ENCODE peak calls at places on chromosomes 5 and 9, in four cellular contexts. C, N, I and Y are unnamed samples. For H3K4me1 and H3K9me3, the result is how much of the 10 kb centered on the place peaks cover.

GRCh38 chr9:93774331-93775102 is 180.6 kb downstream of the BARX1 start:
- DNase-seq in N (no peak), I (no peak), C (no peak), Y (no peak)

GRCh38 chr5:52007230-52007858 is 624.1 kb downstream of the ISL1 start:
- DNase-seq in C (peak), I (peak), N (no peak), Y (no peak)

GRCh38 chr9:109349431-109349846 is 28.6 kb upstream of the EPB41L4B start:
- DNase-seq in C (no peak), I (peak), N (no peak), Y (no peak)

GRCh38 chr5:67515020-67515689 is 318.6 kb upstream of the CD180 start:
- DNase-seq in C (peak), N (no peak), I (no peak), Y (no peak)

GRCh38 chr5:146336197-146336596 is 2.4 kb upstream of the POU4F3 start:
- DNase-seq in C (no peak), I (no peak), N (no peak), Y (no peak)

GRCh38 chr5:136020383-136021015 is 8.3 kb upstream of the TGFBI start:
- DNase-seq in I (peak), C (no peak), N (no peak), Y (peak)

GRCh38 chr5:143695941-143696340 is 116.0 kb upstream of the HMHB1 start:
- DNase-seq in C (no peak), I (no peak), N (no peak), Y (no peak)

GRCh38 chr5:111345731-111346130 is 121.5 kb downstream of the CAMK4 start:
- DNase-seq in I (no peak), C (no peak), N (no peak), Y (no peak)

GRCh38 chr5:1474183-1474839 is 29.1 kb upstream of the SLC6A3 start:
- DNase-seq in N (peak), C (no peak), I (no peak), Y (peak)

GRCh38 chr9:125683486-125683885 is 23.5 kb downstream of the MAPKAP1 start:
- DNase-seq in C (no peak), N (no peak), I (no peak), Y (no peak)

GRCh38 chr5:86716121-86716520 is 98.4 kb downstream of the COX7C start:
- DNase-seq in N (no peak), C (no peak), I (no peak), Y (no peak)

GRCh38 chr9:134496413-134497282 is 145.0 kb upstream of the COL5A1 start:
- DNase-seq in C (no peak), I (no peak), N (no peak), Y (no peak)

GRCh38 chr5:175895701-175896102 is 24.3 kb downstream of the CPLX2 start:
- DNase-seq in C (peak), I (no peak), N (no peak), Y (no peak)

GRCh38 chr9:72127753-72128152 is 21.5 kb upstream of the GDA start:
- DNase-seq in I (no peak), C (peak), N (no peak), Y (no peak)

GRCh38 chr5:158773151-158773550 is 326.6 kb downstream of the EBF1 start:
- DNase-seq in I (no peak), N (no peak), C (no peak), Y (no peak)

GRCh38 chr9:100285080-100285479 is 67.7 kb downstream of the TEX10 start:
- DNase-seq in I (no peak), N (no peak), C (no peak), Y (no peak)

GRCh38 chr5:126961702-126962101 is 68.7 kb downstream of the MARCHF3 start:
- DNase-seq in C (no peak), I (no peak), N (no peak), Y (no peak)

GRCh38 chr5:1570975-1571374 is 47.2 kb upstream of the LPCAT1 start:
- DNase-seq in C (peak), I (no peak), N (no peak), Y (no peak)

GRCh38 chr5:156706631-156707030 is 143.5 kb upstream of the PPP1R2B start:
- DNase-seq in N (no peak), I (no peak), C (no peak), Y (no peak)

GRCh38 chr5:173823721-173824567 is 64.2 kb upstream of the CPEB4 start:
- DNase-seq in I (peak), N (no peak), C (peak), Y (no peak)

GRCh38 chr9:33329996-33330395 is 39.7 kb downstream of the NFX1 start:
- DNase-seq in I (peak), C (peak), N (no peak), Y (no peak)

GRCh38 chr9:71355884-71356283 is 234.5 kb upstream of the TRPM3 start:
- DNase-seq in I (peak), C (no peak), N (no peak), Y (no peak)

GRCh38 chr5:90939208-90939607 is 380.6 kb downstream of the ADGRV1 start:
- DNase-seq in N (no peak), C (no peak), I (no peak), Y (no peak)

GRCh38 chr5:136023935-136024645 is 4.7 kb upstream of the TGFBI start:
- DNase-seq in I (no peak), N (no peak), C (no peak), Y (no peak)

GRCh38 chr9:93820667-93821306 is 134.4 kb downstream of the BARX1 start:
- DNase-seq in N (no peak), I (no peak), C (no peak), Y (no peak)

GRCh38 chr9:109320338-109320733 is 523 bp downstream of the EPB41L4B start:
- DNase-seq in C (peak), N (peak), I (no peak), Y (peak)

GRCh38 chr5:153571157-153571556 is 80.7 kb downstream of the GRIA1 start:
- DNase-seq in I (no peak), N (no peak), C (no peak), Y (no peak)

GRCh38 chr5:165996484-165996883 is 2295.0 kb upstream of the WWC1 start:
- DNase-seq in I (no peak), C (no peak), N (no peak), Y (no peak)

GRCh38 chr9:106897681-106898080 is 34.7 kb downstream of the ZNF462 start:
- DNase-seq in N (no peak), I (no peak), C (no peak), Y (no peak)

GRCh38 chr5:154627711-154628678 is 127.2 kb upstream of the LARP1 start:
- DNase-seq in I (no peak), C (no peak), N (no peak), Y (no peak)

GRCh38 chr9:70465398-70465797 is 50.9 kb upstream of the KLF9 start:
- DNase-seq in I (no peak), C (no peak), N (no peak), Y (no peak)

GRCh38 chr5:36206913-36207312 is 34.8 kb downstream of the NADK2 start:
- DNase-seq in N (no peak), I (no peak), C (no peak), Y (no peak)

GRCh38 chr5:106392766-106393165 is 1278.0 kb downstream of the EFNA5 start:
- DNase-seq in I (no peak), N (no peak), C (no peak), Y (no peak)

GRCh38 chr5:142201471-142201887 is 92.9 kb downstream of the NDFIP1 start:
- DNase-seq in I (peak), N (no peak), C (no peak), Y (no peak)

GRCh38 chr5:128376577-128376976 is 161.5 kb downstream of the FBN2 start:
- DNase-seq in N (no peak), I (no peak), C (no peak), Y (no peak)

GRCh38 chr5:107424461-107424860 is 246.3 kb downstream of the EFNA5 start:
- DNase-seq in I (no peak), N (no peak), C (no peak), Y (no peak)

GRCh38 chr5:68450245-68450852 is 234.8 kb downstream of the PIK3R1 start:
- DNase-seq in N (no peak), I (no peak), C (no peak), Y (no peak)

GRCh38 chr5:139675825-139676224 is 27.7 kb downstream of the CXXC5 start:
- DNase-seq in C (no peak), N (no peak), I (no peak), Y (no peak)

DNA sequence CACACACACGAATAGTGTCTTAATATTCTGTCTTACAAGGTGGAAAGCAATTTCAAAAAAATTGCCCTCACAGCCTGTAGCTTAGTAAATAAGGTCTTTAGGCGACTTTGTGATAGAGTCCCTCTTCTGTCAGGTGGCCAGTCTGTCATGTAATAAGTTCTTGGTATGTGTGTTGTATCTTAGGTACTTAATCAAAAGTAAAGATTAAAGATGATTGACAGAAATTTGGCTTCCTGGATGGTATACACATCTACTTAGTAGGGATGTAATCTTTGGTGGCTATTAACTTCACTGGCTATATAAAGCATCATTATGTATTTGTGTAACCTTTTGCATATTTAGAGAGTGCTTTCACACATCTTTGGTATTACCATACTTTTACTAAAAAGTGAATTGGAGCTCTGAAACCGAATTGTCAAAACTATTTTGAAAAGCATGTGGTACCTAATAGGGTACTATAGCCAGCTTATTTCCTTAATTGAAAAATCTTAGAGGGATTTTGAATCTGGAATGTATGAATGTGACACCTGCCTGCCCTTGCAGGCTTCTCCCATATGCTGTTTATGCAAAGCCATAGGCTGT is 3.4 kb downstream of the G3BP1 start:
- DNase-seq in I (no peak), N (no peak), C (no peak), Y (no peak)
- H3K4me1 ChIP-seq in I (under half), N (half or more), C (under half), Y (half or more)

GRCh38 chr9:94909250-94909894 is 182.9 kb downstream of the AOPEP start:
- DNase-seq in C (no peak), I (peak), N (no peak), Y (no peak)
- H3K27ac ChIP-seq in C (no peak), I (peak), N (peak), Y (peak)

DNA sequence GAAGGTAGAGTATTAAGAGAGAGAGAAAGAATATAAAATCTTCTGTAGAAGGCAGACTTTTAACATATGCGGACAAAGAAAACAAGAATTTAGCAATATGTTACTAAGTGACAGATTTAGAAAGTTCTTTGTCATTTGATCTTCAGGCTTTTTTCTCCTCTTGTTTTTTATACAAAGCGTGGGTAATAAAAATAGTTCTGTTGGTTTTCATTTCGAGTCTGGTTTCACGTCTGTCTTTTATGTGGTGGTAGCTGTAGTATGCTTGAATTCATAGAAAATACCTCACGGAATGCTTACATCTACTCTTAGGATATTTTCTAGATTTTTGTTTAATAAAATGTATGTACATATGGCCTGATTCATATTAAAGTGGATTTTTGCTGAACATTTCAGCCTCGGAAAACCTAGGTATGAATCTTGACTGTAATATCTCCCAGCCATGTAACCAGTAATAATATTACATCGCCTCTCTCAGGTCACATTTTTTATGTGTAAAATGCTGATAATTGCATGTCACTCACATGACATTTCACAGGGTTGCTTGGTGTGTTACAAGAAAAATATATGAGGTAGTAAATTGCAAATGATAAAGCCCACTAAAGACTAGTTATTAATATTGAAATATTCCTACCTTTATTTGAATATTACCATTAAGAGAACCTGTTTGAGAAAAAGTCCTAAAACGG is 72.5 kb upstream of the TAF11L2 start:
- DNase-seq in C (no peak), I (no peak), N (no peak), Y (no peak)
- H3K9me3 ChIP-seq in C (under half), I (under half), N (under half), Y (under half)

DNA sequence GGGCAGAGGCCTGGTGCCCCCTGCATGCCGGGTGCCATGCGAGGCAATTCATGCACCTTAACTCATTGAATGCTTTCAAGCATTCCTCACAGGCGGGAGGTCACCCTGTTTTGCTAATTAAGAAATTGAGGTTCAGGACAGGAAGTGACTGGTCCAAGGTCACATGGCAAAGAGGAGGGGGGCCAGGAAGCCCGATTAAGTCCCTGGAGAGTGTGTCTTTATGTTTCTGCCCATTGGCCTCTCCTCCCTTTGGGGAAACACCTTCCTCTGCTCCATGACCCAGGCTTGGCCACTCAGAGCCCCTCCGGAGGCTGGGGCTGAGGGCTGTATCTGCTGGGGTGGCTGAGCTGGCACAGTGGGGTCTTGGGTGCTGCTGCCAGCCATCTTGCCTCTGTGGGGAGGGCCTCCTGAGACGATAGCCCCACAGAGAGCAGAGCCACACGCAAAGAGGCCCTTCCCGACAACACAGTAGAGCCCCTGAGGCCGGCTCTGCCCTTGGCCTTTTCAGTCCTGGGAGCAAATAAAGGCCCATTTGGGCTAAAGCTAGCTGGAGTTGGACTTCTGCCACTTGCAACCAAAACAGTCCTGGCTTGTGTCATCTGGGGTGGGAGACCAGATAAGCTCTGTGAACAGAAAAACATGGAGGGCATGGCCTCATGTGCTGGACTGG is 90.8 kb upstream of the NEURL1B start:
- DNase-seq in I (no peak), N (no peak), C (no peak), Y (no peak)
- H3K4me1 ChIP-seq in I (under half), N (under half), C (under half), Y (under half)

GRCh38 chr5:149220750-149221149 is 50.9 kb upstream of the AFAP1L1 start:
- DNase-seq in I (no peak), N (no peak), C (no peak), Y (no peak)
- H3K27ac ChIP-seq in I (no peak), N (no peak), C (peak), Y (peak)

GRCh38 chr5:112534067-112534466 is 115.0 kb upstream of the EPB41L4A start:
- DNase-seq in I (no peak), N (no peak), C (no peak), Y (no peak)
- H3K9me3 ChIP-seq in I (under half), N (under half), C (under half), Y (under half)

DNA sequence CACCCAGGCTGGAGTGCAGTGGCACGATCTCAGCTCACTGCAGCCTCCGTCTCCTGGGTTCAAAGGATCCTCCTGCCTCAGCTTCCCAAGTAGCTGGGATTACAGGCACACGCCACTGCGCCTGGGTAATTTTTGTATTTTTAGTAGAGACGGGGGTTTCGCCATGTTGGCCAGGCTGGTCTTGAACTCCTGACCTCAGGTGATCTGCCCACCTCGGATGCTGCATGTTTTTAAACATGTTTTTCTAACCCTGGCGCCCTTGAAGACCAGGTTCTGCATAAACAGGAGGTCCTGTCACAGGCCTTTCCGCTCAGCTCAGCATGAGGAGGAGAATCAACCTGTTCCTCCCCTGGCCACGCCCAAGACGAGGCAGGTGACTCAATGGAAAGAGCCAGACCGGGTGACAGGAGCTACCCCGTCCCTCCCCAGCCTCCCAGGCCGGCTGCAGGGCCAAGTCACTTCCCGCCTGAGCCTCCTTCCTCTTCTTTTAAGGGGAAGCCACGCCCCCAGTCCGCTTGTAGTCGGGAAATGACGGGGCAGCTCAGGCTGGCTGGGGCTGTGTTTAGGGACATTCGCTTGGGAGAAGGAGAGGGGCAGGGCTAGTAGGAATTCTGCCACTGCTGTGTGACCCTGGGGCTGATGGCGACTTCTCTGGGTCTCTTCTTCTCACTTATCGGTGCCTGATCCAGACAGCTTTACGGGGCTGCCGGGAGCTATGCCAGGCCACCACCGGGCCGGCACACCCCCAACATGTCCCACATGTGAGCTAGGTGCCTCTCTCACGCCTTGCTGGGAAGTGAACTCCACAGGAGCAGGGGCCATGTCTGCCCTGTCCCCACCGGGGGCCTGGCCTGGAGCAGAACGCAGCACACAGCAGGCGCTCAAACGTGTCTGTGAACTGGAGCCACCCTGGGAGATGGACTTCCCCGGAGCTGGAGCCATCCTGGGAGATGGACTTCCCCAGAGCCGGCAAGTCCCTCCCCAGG is 6.1 kb downstream of the NOTCH1 start:
- DNase-seq in C (peak), N (peak), I (no peak), Y (peak)
- H3K4me1 ChIP-seq in C (under half), N (under half), I (under half), Y (half or more)

DNA sequence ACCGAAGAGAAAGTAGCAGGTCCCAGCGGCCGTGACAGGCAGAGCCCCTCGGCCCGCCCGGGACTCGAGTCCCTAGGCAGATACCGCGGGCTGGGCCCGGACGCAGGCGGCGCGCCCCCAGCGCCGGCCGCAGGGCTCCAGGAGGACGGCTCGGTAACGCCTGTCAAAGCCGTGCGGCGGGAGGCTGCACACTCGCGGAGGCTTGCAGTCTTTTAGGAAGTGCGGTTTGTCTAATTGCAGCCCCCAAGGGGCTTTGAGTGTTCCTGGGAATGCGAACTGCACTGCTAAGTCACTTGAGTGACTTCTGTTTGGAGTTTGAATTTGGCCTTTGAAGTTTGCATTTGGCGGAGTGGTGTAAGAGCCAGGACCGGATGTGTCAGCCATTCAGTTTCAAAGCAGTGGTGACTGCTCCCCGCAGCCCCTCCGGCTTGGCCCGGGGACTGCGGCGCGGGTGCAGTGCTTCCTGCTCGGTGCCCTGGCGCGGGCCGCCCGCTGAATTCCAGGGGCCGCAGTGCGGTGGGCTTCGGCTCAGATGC is 1.3 kb downstream of the MAP3K1 start:
- DNase-seq in I (peak), C (peak), N (peak), Y (peak)
- H3K27ac ChIP-seq in I (peak), C (peak), N (peak), Y (peak)

GRCh38 chr5:179151521-179152118 is 91.4 kb downstream of the ZNF354C start:
- DNase-seq in N (no peak), I (no peak), C (no peak), Y (no peak)
- H3K9me3 ChIP-seq in N (under half), I (under half), C (under half), Y (under half)